ENCODE peak calls at places on chromosome 2, in nine cellular contexts. One of them, this sample, is unnamed. For H3K9me3 and H3K79me2, the result is how much of the 10 kb centered on the place peaks cover.

GRCh38 chr2:230578106-230578505 is 134.5 kb upstream of the CAB39 start:
- DNase-seq in astrocyte: no peak
- DNase-seq in hepatocyte: no peak
- DNase-seq in K562: no peak
- DNase-seq in HCT116: no peak
- DNase-seq in mammary epithelial cell: no peak
- DNase-seq in HepG2: no peak
- DNase-seq in endothelial cell of umbilical vein: no peak
- DNase-seq in fibroblast of lung: no peak
- DNase-seq in this sample: no peak

GRCh38 chr2:172698041-172698863 is 37.4 kb upstream of the RAPGEF4 start:
- DNase-seq in mammary epithelial cell: peak
- DNase-seq in HCT116: peak
- DNase-seq in endothelial cell of umbilical vein: peak
- DNase-seq in HepG2: no peak
- DNase-seq in fibroblast of lung: peak
- DNase-seq in astrocyte: peak
- DNase-seq in hepatocyte: peak
- DNase-seq in K562: no peak
- DNase-seq in this sample: peak

GRCh38 chr2:6780765-6781274 is 84.9 kb downstream of the CMPK2 start:
- DNase-seq in K562: no peak
- DNase-seq in fibroblast of lung: peak
- DNase-seq in endothelial cell of umbilical vein: peak
- DNase-seq in astrocyte: no peak
- DNase-seq in hepatocyte: peak
- DNase-seq in HepG2: no peak
- DNase-seq in mammary epithelial cell: no peak
- DNase-seq in HCT116: no peak
- DNase-seq in this sample: no peak

GRCh38 chr2:105328281-105329196 is 996 bp downstream of the TGFBRAP1 start:
- DNase-seq in astrocyte: no peak
- DNase-seq in endothelial cell of umbilical vein: peak
- DNase-seq in hepatocyte: peak
- DNase-seq in fibroblast of lung: peak
- DNase-seq in HepG2: peak
- DNase-seq in HCT116: no peak
- DNase-seq in K562: no peak
- DNase-seq in mammary epithelial cell: peak
- DNase-seq in this sample: peak

GRCh38 chr2:174595904-174596397 is 1.7 kb downstream of the WIPF1 start:
- DNase-seq in astrocyte: peak
- DNase-seq in K562: no peak
- DNase-seq in endothelial cell of umbilical vein: no peak
- DNase-seq in fibroblast of lung: no peak
- DNase-seq in HepG2: no peak
- DNase-seq in hepatocyte: no peak
- DNase-seq in HCT116: no peak
- DNase-seq in mammary epithelial cell: no peak
- DNase-seq in this sample: no peak

GRCh38 chr2:156115338-156115737 is 217.2 kb downstream of the NR4A2 start:
- DNase-seq in hepatocyte: no peak
- DNase-seq in fibroblast of lung: no peak
- DNase-seq in HCT116: peak
- DNase-seq in HepG2: no peak
- DNase-seq in K562: no peak
- DNase-seq in endothelial cell of umbilical vein: no peak
- DNase-seq in mammary epithelial cell: peak
- DNase-seq in astrocyte: peak
- DNase-seq in this sample: no peak

GRCh38 chr2:19748073-19748375 is 153.8 kb downstream of the TTC32 start:
- DNase-seq in endothelial cell of umbilical vein: no peak
- DNase-seq in fibroblast of lung: no peak
- DNase-seq in mammary epithelial cell: no peak
- DNase-seq in K562: peak
- DNase-seq in hepatocyte: no peak
- DNase-seq in astrocyte: no peak
- DNase-seq in HepG2: no peak
- DNase-seq in HCT116: no peak
- DNase-seq in this sample: no peak

GRCh38 chr2:220300806-220301205 is 673.4 kb downstream of the SLC4A3 start:
- DNase-seq in HepG2: no peak
- DNase-seq in HCT116: no peak
- DNase-seq in K562: no peak
- DNase-seq in fibroblast of lung: no peak
- DNase-seq in hepatocyte: no peak
- DNase-seq in endothelial cell of umbilical vein: no peak
- DNase-seq in mammary epithelial cell: peak
- DNase-seq in astrocyte: peak
- DNase-seq in this sample: no peak

GRCh38 chr2:122251153-122251552 is 495.7 kb downstream of the TSN start:
- DNase-seq in mammary epithelial cell: peak
- DNase-seq in endothelial cell of umbilical vein: no peak
- DNase-seq in fibroblast of lung: no peak
- DNase-seq in HepG2: no peak
- DNase-seq in K562: no peak
- DNase-seq in HCT116: no peak
- DNase-seq in hepatocyte: no peak
- DNase-seq in astrocyte: no peak
- DNase-seq in this sample: no peak

GRCh38 chr2:112033600-112033999 is 21.5 kb upstream of the TMEM87B start:
- DNase-seq in K562: no peak
- DNase-seq in HCT116: peak
- DNase-seq in endothelial cell of umbilical vein: no peak
- DNase-seq in astrocyte: peak
- DNase-seq in fibroblast of lung: peak
- DNase-seq in mammary epithelial cell: peak
- DNase-seq in hepatocyte: no peak
- DNase-seq in HepG2: no peak
- DNase-seq in this sample: peak

GRCh38 chr2:74535440-74535965 is 5.8 kb downstream of the HTRA2 start:
- DNase-seq in HepG2: no peak
- DNase-seq in hepatocyte: no peak
- DNase-seq in astrocyte: no peak
- DNase-seq in endothelial cell of umbilical vein: no peak
- DNase-seq in K562: no peak
- DNase-seq in HCT116: no peak
- DNase-seq in mammary epithelial cell: no peak
- DNase-seq in fibroblast of lung: no peak
- DNase-seq in this sample: no peak

GRCh38 chr2:173432049-173432754 is 77.5 kb downstream of the CDCA7 start:
- DNase-seq in K562: no peak
- DNase-seq in HepG2: no peak
- DNase-seq in HCT116: no peak
- DNase-seq in mammary epithelial cell: no peak
- DNase-seq in hepatocyte: no peak
- DNase-seq in fibroblast of lung: peak
- DNase-seq in endothelial cell of umbilical vein: no peak
- DNase-seq in astrocyte: peak
- DNase-seq in this sample: peak

GRCh38 chr2:166197446-166197845 is 69.6 kb upstream of the SCN1A start:
- DNase-seq in HepG2: peak
- DNase-seq in endothelial cell of umbilical vein: no peak
- DNase-seq in fibroblast of lung: peak
- DNase-seq in HCT116: no peak
- DNase-seq in hepatocyte: no peak
- DNase-seq in mammary epithelial cell: no peak
- DNase-seq in K562: no peak
- DNase-seq in astrocyte: peak
- DNase-seq in this sample: no peak

GRCh38 chr2:167842047-167842446 is 405.3 kb downstream of the STK39 start:
- DNase-seq in HepG2: no peak
- DNase-seq in mammary epithelial cell: no peak
- DNase-seq in astrocyte: no peak
- DNase-seq in K562: no peak
- DNase-seq in HCT116: no peak
- DNase-seq in hepatocyte: no peak
- DNase-seq in endothelial cell of umbilical vein: no peak
- DNase-seq in fibroblast of lung: no peak
- DNase-seq in this sample: no peak

GRCh38 chr2:15832310-15832709 is 108.0 kb upstream of the MYCN start:
- DNase-seq in HepG2: no peak
- DNase-seq in K562: no peak
- DNase-seq in astrocyte: no peak
- DNase-seq in mammary epithelial cell: no peak
- DNase-seq in fibroblast of lung: no peak
- DNase-seq in hepatocyte: no peak
- DNase-seq in HCT116: no peak
- DNase-seq in endothelial cell of umbilical vein: no peak
- DNase-seq in this sample: no peak

GRCh38 chr2:46825231-46825957 is 90.2 kb downstream of the MCFD2 start:
- DNase-seq in endothelial cell of umbilical vein: no peak
- DNase-seq in HCT116: no peak
- DNase-seq in K562: no peak
- DNase-seq in fibroblast of lung: no peak
- DNase-seq in astrocyte: no peak
- DNase-seq in hepatocyte: no peak
- DNase-seq in mammary epithelial cell: no peak
- DNase-seq in HepG2: no peak
- DNase-seq in this sample: no peak

GRCh38 chr2:193141-193552 is 70.7 kb downstream of the SH3YL1 start:
- DNase-seq in mammary epithelial cell: peak
- DNase-seq in astrocyte: no peak
- DNase-seq in HepG2: no peak
- DNase-seq in endothelial cell of umbilical vein: no peak
- DNase-seq in hepatocyte: no peak
- DNase-seq in fibroblast of lung: peak
- DNase-seq in K562: no peak
- DNase-seq in HCT116: no peak
- DNase-seq in this sample: no peak
- H2AFZ ChIP-seq in mammary epithelial cell: peak
- H2AFZ ChIP-seq in astrocyte: no peak
- H2AFZ ChIP-seq in HepG2: no peak
- H2AFZ ChIP-seq in endothelial cell of umbilical vein: no peak
- H2AFZ ChIP-seq in hepatocyte: no peak
- H2AFZ ChIP-seq in fibroblast of lung: peak
- H2AFZ ChIP-seq in K562: no peak
- H2AFZ ChIP-seq in HCT116: no peak
- H2AFZ ChIP-seq in this sample: no peak

DNA sequence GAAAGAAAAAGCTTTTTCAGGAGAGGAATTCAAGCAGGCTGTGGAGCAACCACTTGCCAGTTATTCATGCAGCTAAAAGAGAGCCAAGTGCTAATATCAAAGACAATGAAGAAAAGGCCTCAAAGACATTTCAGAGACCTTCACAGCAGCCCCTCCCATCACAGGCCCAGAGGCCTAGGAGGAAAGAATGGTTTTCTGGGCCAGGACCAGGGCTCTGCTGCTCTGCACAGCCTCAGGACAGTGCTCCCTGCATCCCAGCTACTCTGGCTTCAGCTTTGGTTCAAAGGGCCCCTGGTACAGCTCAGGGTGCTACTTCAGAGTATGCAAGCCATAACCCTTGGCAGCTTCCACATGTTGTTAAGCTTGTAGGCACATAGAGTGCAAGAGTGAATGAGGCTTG is 119.5 kb downstream of the MSTN start:
- DNase-seq in mammary epithelial cell: no peak
- DNase-seq in fibroblast of lung: no peak
- DNase-seq in K562: no peak
- DNase-seq in astrocyte: no peak
- DNase-seq in HepG2: no peak
- DNase-seq in endothelial cell of umbilical vein: no peak
- DNase-seq in HCT116: no peak
- DNase-seq in hepatocyte: no peak
- DNase-seq in this sample: no peak
- H3K9me3 ChIP-seq in mammary epithelial cell: under half
- H3K9me3 ChIP-seq in fibroblast of lung: under half
- H3K9me3 ChIP-seq in K562: under half
- H3K9me3 ChIP-seq in astrocyte: under half
- H3K9me3 ChIP-seq in HepG2: under half
- H3K9me3 ChIP-seq in endothelial cell of umbilical vein: under half
- H3K9me3 ChIP-seq in HCT116: under half
- H3K9me3 ChIP-seq in hepatocyte: under half
- H3K9me3 ChIP-seq in this sample: under half

DNA sequence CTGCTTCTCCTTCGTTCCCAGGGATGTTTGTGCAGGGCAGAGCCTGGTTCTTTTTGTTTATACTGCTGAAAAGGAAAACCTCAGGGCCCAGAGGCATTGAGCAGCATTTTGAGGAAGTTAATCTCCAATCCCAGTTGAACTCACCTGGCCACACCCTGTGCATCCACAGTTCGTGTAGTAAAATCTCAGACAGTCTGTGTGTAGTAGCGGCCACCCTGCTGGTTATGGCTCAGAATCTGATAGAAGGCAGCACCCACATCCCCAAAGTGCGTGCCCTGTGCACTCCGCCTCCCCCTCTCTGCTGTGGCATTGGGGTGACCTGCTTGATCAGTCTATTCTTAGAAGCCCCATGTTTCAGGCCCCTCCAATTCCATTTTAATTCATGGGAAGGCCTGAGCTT is 10.9 kb downstream of the TRIB2 start:
- DNase-seq in HepG2: no peak
- DNase-seq in endothelial cell of umbilical vein: no peak
- DNase-seq in fibroblast of lung: no peak
- DNase-seq in hepatocyte: no peak
- DNase-seq in HCT116: no peak
- DNase-seq in astrocyte: no peak
- DNase-seq in K562: no peak
- DNase-seq in mammary epithelial cell: no peak
- DNase-seq in this sample: no peak
- H3K79me2 ChIP-seq in HepG2: under half
- H3K79me2 ChIP-seq in endothelial cell of umbilical vein: under half
- H3K79me2 ChIP-seq in fibroblast of lung: half or more
- H3K79me2 ChIP-seq in hepatocyte: half or more
- H3K79me2 ChIP-seq in HCT116: under half
- H3K79me2 ChIP-seq in astrocyte: half or more
- H3K79me2 ChIP-seq in K562: under half
- H3K79me2 ChIP-seq in mammary epithelial cell: under half
- H3K79me2 ChIP-seq in this sample: half or more

GRCh38 chr2:23628926-23629325 is 243.9 kb downstream of the KLHL29 start:
- DNase-seq in endothelial cell of umbilical vein: no peak
- DNase-seq in K562: no peak
- DNase-seq in HCT116: no peak
- DNase-seq in mammary epithelial cell: no peak
- DNase-seq in hepatocyte: no peak
- DNase-seq in fibroblast of lung: no peak
- DNase-seq in astrocyte: no peak
- DNase-seq in HepG2: no peak
- DNase-seq in this sample: no peak

GRCh38 chr2:23629417-23630110 is 244.6 kb downstream of the KLHL29 start:
- DNase-seq in fibroblast of lung: no peak
- DNase-seq in HCT116: no peak
- DNase-seq in hepatocyte: no peak
- DNase-seq in endothelial cell of umbilical vein: no peak
- DNase-seq in astrocyte: no peak
- DNase-seq in HepG2: no peak
- DNase-seq in mammary epithelial cell: no peak
- DNase-seq in K562: no peak
- DNase-seq in this sample: no peak

GRCh38 chr2:23625726-23626125 is 240.7 kb downstream of the KLHL29 start:
- DNase-seq in fibroblast of lung: no peak
- DNase-seq in astrocyte: no peak
- DNase-seq in K562: no peak
- DNase-seq in HepG2: no peak
- DNase-seq in mammary epithelial cell: no peak
- DNase-seq in HCT116: no peak
- DNase-seq in hepatocyte: no peak
- DNase-seq in endothelial cell of umbilical vein: no peak
- DNase-seq in this sample: no peak

GRCh38 chr2:23626701-23627181 is 241.8 kb downstream of the KLHL29 start:
- DNase-seq in fibroblast of lung: no peak
- DNase-seq in hepatocyte: no peak
- DNase-seq in astrocyte: no peak
- DNase-seq in HCT116: no peak
- DNase-seq in K562: no peak
- DNase-seq in endothelial cell of umbilical vein: no peak
- DNase-seq in HepG2: no peak
- DNase-seq in mammary epithelial cell: no peak
- DNase-seq in this sample: no peak

GRCh38 chr2:23627236-23627990 is 242.4 kb downstream of the KLHL29 start:
- DNase-seq in HepG2: no peak
- DNase-seq in K562: no peak
- DNase-seq in hepatocyte: no peak
- DNase-seq in endothelial cell of umbilical vein: no peak
- DNase-seq in fibroblast of lung: no peak
- DNase-seq in HCT116: no peak
- DNase-seq in astrocyte: no peak
- DNase-seq in mammary epithelial cell: no peak
- DNase-seq in this sample: no peak
- H2AFZ ChIP-seq in HepG2: no peak
- H2AFZ ChIP-seq in K562: no peak
- H2AFZ ChIP-seq in hepatocyte: no peak
- H2AFZ ChIP-seq in endothelial cell of umbilical vein: no peak
- H2AFZ ChIP-seq in fibroblast of lung: no peak
- H2AFZ ChIP-seq in HCT116: no peak
- H2AFZ ChIP-seq in astrocyte: no peak
- H2AFZ ChIP-seq in mammary epithelial cell: no peak
- H2AFZ ChIP-seq in this sample: no peak

This sample was measured in PC-9.